ENCODE peak calls at places on chromosomes 3 and 15, in four cellular contexts. A, I, P and S are unnamed samples.

GRCh38 chr3:12467746-12468145 is 16.5 kb upstream of the TSEN2 start:
- DNase-seq in A (no peak), I (no peak), P (no peak), S (no peak)

GRCh38 chr3:18153571-18154173 is 271.5 kb downstream of the SATB1 start:
- DNase-seq in I (no peak), P (no peak), A (peak; percentile 69), S (no peak)

GRCh38 chr3:188152660-188153497 is 1.1 kb upstream of the LPP start:
- DNase-seq in P (no peak), A (peak; percentile 73), I (peak; percentile 93), S (no peak)

GRCh38 chr3:8519156-8519555 is 17.5 kb downstream of the LMCD1 start:
- DNase-seq in A (peak; percentile 90), P (no peak), I (no peak), S (no peak)

GRCh38 chr3:60948488-60948887 is 302.8 kb downstream of the FHIT start:
- DNase-seq in P (no peak), I (no peak), A (no peak), S (no peak)

GRCh38 chr15:70378126-70379031 is 280.7 kb upstream of the TLE3 start:
- DNase-seq in A (no peak), P (no peak), I (peak; percentile 80), S (no peak)

GRCh38 chr3:186621894-186622650 is 9.2 kb downstream of the AHSG start:
- DNase-seq in P (no peak), A (no peak), I (no peak), S (no peak)

GRCh38 chr3:152365766-152366593 is 97.3 kb downstream of the MBNL1 start:
- DNase-seq in P (peak; percentile 41), A (peak; percentile 59), I (no peak), S (no peak)

GRCh38 chr3:196694202-196694638 is 17.8 kb downstream of the CEP19 start:
- DNase-seq in A (peak; percentile 13), P (no peak), I (no peak), S (no peak)

GRCh38 chr3:134372405-134373277 is 1.6 kb downstream of the AMOTL2 start:
- DNase-seq in P (no peak), I (no peak), A (peak; percentile 30), S (no peak)

GRCh38 chr3:134374791-134375541 is 719 bp upstream of the AMOTL2 start:
- DNase-seq in A (no peak), P (peak; percentile 62), I (peak; percentile 86), S (no peak)

GRCh38 chr3:134375542-134376384 is 1.5 kb upstream of the AMOTL2 start:
- DNase-seq in P (no peak), A (no peak), I (peak; percentile 84), S (no peak)

GRCh38 chr3:134373278-134373941 is 837 bp downstream of the AMOTL2 start:
- DNase-seq in I (peak; percentile 96), A (peak; percentile 89), P (peak; percentile 85), S (no peak)

GRCh38 chr3:134373942-134374790 is at the start of gene AMOTL2:
- DNase-seq in I (peak; percentile 97), A (peak; percentile 97), P (peak; percentile 93), S (no peak)
- TF ChIP-seq POLR2A in I (no peak), A (peak; percentile 99), P (peak; percentile 99), S (peak; percentile 94)

GRCh38 chr15:31325432-31325975 is 1.1 kb upstream of the KLF13 start:
- DNase-seq in P (no peak), A (peak; percentile 6), I (peak; percentile 95), S (no peak)
- TF ChIP-seq POLR2A in P (no peak), A (no peak), I (no peak), S (no peak)

GRCh38 chr3:33360136-33360825 is 79.9 kb downstream of the UBP1 start:
- DNase-seq in P (peak; percentile 63), I (no peak), A (peak; percentile 79), S (no peak)

GRCh38 chr3:33358172-33358781 is 81.0 kb downstream of the FBXL2 start:
- DNase-seq in I (no peak), A (no peak), P (no peak), S (no peak)

DNA sequence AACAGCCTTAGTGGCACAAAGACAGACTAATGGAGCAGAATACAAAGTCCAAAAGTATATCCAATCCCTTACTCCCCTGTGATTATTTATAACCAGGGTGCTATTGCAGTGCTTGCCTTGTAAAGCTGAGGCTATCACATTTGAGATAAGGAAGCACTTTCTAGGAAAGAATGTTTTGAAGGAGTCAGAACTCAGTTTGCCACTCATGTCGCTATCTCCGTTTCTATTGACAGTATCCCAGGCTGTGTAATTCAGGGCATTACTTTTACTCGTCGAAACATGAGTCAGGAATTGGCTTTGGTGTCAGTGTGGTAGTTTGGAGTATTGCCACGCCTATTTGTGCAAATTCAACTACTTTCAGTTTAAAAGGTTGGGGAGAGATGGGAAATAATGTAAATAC is 78.4 kb downstream of the FBXL2 start:
- DNase-seq in P (peak; percentile 39), A (peak; percentile 61), I (no peak), S (no peak)
- TF ChIP-seq POLR2A in P (no peak), A (no peak), I (no peak), S (no peak)

GRCh38 chr15:33660151-33660550 is 308.1 kb upstream of the CHRM5 start:
- DNase-seq in A (no peak), P (no peak), I (no peak), S (no peak)
- TF ChIP-seq POLR2A in A (no peak), P (no peak), I (no peak), S (no peak)

DNA sequence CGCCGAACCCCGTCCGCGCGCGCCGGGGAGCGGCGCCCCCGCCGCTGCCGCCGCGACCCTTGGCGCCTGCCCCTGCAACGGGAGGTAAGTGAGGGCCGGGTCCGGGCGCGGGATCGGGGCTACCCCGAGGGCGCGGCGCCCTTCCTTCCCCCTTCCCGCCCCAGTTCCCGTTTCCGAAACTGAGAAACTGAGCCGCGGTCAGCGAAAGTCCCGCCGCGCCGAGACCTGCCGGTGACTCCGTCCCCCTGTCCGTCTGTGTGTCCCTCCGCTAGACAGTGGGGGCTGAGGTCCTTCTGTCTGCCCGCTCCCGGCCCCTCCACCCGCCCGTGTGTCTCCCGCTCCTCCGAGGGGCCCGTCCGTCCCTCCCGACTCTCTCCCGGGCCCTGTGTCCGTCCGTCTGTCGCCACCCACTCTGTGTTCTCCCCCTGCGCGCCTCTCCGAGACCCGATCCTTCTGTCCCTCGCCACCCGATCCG is 373 bp downstream of the PRKCD start:
- DNase-seq in I (no peak), A (no peak), P (peak; percentile 14), S (no peak)
- TF ChIP-seq POLR2A in I (no peak), A (no peak), P (no peak), S (no peak)

DNA sequence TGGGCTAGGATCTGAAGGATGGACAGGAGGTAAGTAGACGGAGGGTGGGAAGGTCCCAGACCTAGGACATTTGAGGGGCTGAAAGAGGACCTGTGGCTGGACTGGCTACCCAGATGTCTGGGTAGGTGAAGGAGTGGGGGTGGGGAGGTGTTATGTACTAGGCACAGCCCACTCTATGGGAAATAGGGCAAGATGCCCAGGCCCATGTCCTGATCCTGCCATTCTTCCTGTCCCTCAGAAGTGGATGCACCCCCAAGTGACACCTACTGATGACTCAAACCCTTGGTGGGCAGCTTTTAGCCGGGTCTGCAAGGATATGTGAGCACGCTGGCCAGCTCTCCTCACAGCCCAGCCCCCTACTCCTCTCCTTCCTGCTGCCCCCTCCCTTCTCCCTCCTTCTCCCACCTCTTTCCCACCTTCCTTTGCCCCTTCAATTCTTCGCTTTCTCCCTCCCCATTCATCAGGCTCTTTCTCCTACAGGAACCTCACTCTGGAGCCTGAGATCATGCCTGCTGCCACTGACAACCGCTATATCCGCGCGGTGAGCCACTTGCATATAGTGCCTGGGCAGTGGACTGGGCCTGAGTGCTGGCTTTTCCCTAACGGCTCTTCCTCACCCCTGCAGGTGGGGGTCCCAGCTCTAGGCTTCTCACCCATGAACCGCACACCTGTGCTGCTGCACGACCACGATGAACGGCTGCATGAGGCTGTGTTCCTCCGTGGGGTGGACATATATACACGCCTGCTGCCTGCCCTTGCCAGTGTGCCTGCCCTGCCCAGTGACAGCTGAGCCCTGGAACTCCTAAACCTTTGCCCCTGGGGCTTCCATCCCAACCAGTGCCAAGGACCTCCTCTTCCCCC is 5.2 kb downstream of the ACY1 start:
- DNase-seq in I (no peak), P (no peak), A (no peak), S (no peak)
- TF ChIP-seq POLR2A in I (no peak), P (no peak), A (no peak), S (no peak)

DNA sequence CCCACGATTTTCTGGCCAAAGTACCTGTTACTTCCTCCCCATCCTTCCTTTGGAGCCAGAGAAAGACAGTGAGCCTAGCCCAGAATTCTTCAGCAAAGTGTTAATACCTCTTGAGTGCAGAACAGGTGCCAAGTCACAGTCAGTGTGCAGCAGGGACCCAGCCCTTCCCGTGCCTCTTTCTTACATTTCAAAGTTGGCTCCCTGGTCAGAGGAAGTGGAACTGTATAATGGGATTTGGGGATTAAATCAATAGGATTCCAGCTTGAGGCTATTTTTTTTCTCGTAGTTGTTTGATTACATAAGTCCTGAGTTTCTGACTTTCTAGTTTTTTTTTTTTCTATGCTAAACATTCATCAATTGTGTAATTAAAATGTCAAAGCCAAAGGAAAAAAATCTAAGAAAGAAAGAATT is 52.6 kb upstream of the ABHD10 start:
- DNase-seq in P (peak; percentile 76), I (no peak), A (no peak), S (no peak)
- TF ChIP-seq POLR2A in P (no peak), I (no peak), A (no peak), S (no peak)

DNA sequence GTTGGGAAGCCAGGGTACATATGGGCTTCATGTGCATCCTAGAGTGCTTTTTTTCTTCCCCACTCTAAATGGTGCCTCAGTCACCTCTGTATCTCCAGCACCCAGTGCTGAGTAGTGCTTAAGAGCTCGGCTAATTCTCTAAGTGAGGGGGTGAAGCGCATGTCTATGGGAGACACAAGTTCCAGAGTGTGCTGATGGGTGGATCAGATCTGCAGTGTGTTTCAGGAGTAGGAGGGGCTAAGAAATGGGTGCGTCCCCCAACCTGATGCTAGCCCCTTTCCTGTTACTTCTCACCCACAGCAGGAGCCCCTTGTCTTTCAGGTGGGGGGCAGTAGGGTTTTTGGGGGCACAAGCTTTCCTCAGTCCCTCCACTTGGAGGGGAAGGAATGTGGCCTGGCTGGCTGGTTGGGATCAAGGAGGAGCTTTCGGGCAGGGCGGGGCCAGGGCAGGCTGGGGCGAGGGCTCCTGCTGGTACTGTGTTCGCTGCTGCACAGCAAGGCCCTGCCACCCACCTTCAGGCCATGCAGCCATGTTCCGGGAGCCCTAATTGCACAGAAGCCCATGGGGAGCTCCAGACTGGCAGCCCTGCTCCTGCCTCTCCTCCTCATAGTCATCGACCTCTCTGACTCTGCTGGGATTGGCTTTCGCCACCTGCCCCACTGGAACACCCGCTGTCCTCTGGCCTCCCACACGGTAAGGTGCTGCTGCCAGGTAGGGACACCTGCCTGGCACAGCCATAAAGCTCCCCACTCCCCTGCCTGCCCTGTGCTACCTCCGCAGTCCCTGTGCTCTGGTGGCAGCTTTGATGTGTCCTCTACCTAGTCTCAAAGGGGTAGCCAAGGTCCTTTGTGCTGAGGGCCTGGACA is at the start of gene IL17RE:
- DNase-seq in A (no peak), P (no peak), I (peak; percentile 93), S (no peak)
- TF ChIP-seq POLR2A in A (no peak), P (no peak), I (no peak), S (no peak)